ENCODE peak calls at places on chromosome 9, in nine cellular contexts. Z is A549, L is transverse colon, U is stomach, C is HepG2, V is sigmoid colon, R is ovary, I is H1, W is tibial nerve. E is an unnamed sample.
A peak's percentile ranks its signal among the peaks of the same experiment; 100 is the strongest.

GRCh38 chr9:96612966-96613589 is 6.6 kb downstream of the CDC14B start:
- DNase-seq in Z (no peak), L (no peak), U (no peak), C (no peak), V (no peak), R (no peak), I (no peak), W (no peak), E (no peak)

GRCh38 chr9:82695704-82696103 is 367.2 kb downstream of the RASEF start:
- DNase-seq in Z (no peak), L (no peak), U (no peak), C (no peak), V (no peak), R (no peak), I (no peak), W (no peak), E (no peak)

GRCh38 chr9:33129886-33130284 is 37.3 kb downstream of the B4GALT1 start:
- DNase-seq in Z (no peak), L (peak; percentile 57), U (no peak), C (no peak), V (peak; percentile 44), R (no peak), I (no peak), W (no peak), E (peak; percentile 32)

GRCh38 chr9:129312731-129313130 is 134.7 kb upstream of the IER5L start:
- DNase-seq in Z (no peak), L (no peak), U (no peak), C (no peak), V (peak; percentile 43), R (peak; percentile 26), I (no peak), W (no peak), E (peak; percentile 47)

GRCh38 chr9:23945897-23946296 is 119.9 kb upstream of the ELAVL2 start:
- DNase-seq in Z (no peak), L (no peak), U (no peak), C (no peak), V (no peak), R (no peak), I (no peak), W (no peak), E (no peak)

GRCh38 chr9:110303136-110303535 is 34.5 kb downstream of the TXNDC8 start:
- DNase-seq in Z (no peak), L (no peak), U (no peak), C (no peak), V (no peak), R (no peak), I (no peak), W (no peak), E (no peak)

GRCh38 chr9:137339045-137339444 is 37.0 kb upstream of the NRARP start:
- DNase-seq in Z (no peak), L (no peak), U (no peak), C (no peak), V (no peak), R (no peak), I (no peak), W (no peak), E (no peak)

GRCh38 chr9:68844623-68845612 is 139.9 kb downstream of the PIP5K1B start:
- DNase-seq in Z (peak; percentile 16), L (peak; percentile 51), U (peak; percentile 38), C (peak; percentile 25), V (no peak), R (no peak), I (no peak), W (peak; percentile 18), E (no peak)

GRCh38 chr9:16670791-16671190 is 199.7 kb downstream of the BNC2 start:
- DNase-seq in Z (no peak), L (no peak), U (no peak), C (no peak), V (no peak), R (no peak), I (no peak), W (no peak), E (no peak)

GRCh38 chr9:99184073-99184426 is 37.7 kb downstream of the ALG2 start:
- DNase-seq in Z (no peak), L (no peak), U (no peak), C (no peak), V (no peak), R (no peak), I (no peak), W (peak; percentile 18), E (no peak)

GRCh38 chr9:2085719-2086515 is 70.8 kb downstream of the SMARCA2 start:
- DNase-seq in Z (no peak), L (no peak), U (no peak), C (no peak), V (no peak), R (no peak), I (no peak), W (no peak), E (no peak)

GRCh38 chr9:109868722-109869121 is 88.7 kb downstream of the PALM2AKAP2 start:
- DNase-seq in Z (no peak), L (no peak), U (no peak), C (no peak), V (no peak), R (no peak), I (no peak), W (no peak), E (no peak)

GRCh38 chr9:117488659-117489058 is 73.8 kb upstream of the ASTN2 start:
- DNase-seq in Z (no peak), L (no peak), U (no peak), C (no peak), V (no peak), R (no peak), I (no peak), W (no peak), E (no peak)

GRCh38 chr9:117492476-117492875 is 77.6 kb upstream of the ASTN2 start:
- DNase-seq in Z (no peak), L (no peak), U (no peak), C (no peak), V (no peak), R (no peak), I (no peak), W (no peak), E (no peak)

GRCh38 chr9:117494401-117495130 is 79.7 kb upstream of the ASTN2 start:
- DNase-seq in Z (no peak), L (no peak), U (no peak), C (no peak), V (no peak), R (no peak), I (no peak), W (no peak), E (no peak)

GRCh38 chr9:117487555-117488175 is 72.8 kb upstream of the ASTN2 start:
- DNase-seq in Z (peak; percentile 44), L (peak; percentile 67), U (peak; percentile 81), C (peak; percentile 72), V (peak; percentile 74), R (peak; percentile 66), I (peak; percentile 82), W (peak; percentile 43), E (peak; percentile 82)

DNA sequence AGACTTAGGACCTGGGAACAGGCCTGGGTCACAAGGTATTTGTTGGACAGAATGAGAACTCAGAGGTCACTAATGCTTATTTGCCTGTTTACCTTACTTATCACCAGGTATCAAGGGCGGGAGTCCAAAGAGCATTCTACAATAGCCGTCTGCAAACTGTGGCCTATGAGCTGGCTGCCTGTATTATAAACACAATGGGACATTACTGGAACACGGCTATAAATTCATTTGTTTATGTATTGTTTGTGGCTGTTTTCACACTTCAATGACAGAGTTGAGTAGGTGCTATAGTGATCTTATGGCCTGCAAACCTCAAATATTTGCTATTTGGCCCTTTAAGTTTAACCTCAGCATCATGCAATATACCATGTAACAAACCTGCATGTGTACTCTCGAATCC is 76.6 kb upstream of the ASTN2 start:
- DNase-seq in Z (no peak), L (peak; percentile 39), U (peak; percentile 73), C (peak; percentile 88), V (no peak), R (no peak), I (no peak), W (no peak), E (no peak)
- TF ChIP-seq EP300 in Z (no peak), L (no peak), U (no peak), C (peak; percentile 60), V (no peak), R (no peak), I (no peak), W (no peak), E (no peak)

GRCh38 chr9:112712678-112713077 is 5.2 kb downstream of the INIP start:
- DNase-seq in Z (no peak), L (no peak), U (no peak), C (no peak), V (no peak), R (no peak), I (no peak), W (no peak), E (no peak)
- TF ChIP-seq EP300 in Z (no peak), L (no peak), U (no peak), C (no peak), V (no peak), R (no peak), I (no peak), W (no peak), E (no peak)

DNA sequence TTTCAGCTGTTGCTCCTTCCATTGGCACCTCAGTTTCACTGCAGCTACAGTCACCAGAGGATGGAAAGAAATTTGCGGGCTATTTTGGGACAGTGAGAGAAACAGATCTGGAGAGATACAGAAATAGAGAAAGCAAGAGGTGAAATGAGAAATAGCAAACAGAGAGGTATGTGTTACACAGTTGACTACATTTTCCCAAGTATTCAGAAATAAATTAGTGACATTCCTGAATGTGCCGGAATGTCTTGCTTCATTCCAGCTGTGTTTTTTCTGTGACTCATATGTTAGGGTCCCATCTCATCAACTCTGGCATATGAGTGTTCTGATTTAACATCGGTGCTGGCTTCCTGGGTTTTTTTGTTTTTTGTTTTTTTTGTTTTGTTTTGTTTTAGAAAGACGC is 63.8 kb upstream of the ZNF462 start:
- DNase-seq in Z (no peak), L (no peak), U (no peak), C (peak; percentile 2), V (no peak), R (no peak), I (no peak), W (no peak), E (no peak)
- TF ChIP-seq EP300 in Z (no peak), L (no peak), U (no peak), C (no peak), V (no peak), R (no peak), I (no peak), W (no peak), E (no peak)

DNA sequence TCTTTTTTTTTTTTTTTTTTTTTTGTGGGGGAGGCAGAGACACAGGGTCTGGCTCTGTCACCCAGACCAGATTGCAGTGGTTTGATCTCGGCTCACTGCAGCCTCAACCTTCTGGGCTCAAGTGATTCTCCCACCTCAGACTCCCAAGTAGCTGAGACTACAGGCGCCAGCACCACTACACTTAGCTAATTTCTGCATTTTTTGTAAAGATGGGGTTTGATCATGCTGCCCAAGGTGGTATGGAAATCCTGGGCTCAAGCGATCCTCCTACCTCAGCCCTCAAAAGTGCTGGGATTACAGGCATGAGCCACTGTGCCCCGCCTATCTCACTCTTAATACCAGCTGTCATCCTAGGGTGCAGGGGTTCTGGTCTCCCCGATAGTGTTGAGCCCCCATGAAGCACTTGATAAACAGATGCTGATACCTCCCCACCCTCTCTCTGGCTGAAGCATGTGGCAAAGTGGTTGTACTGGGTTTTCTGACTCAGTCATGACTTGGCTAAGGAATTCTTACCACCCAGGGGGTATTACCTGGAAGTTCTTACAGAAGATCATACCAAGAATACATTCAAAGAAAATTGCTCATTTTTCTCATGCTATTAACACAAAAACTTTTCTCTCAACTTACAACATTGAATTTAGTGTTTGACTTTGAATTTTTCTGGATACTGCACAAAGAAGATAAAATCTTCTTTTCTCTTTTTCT is 110.2 kb upstream of the DAPK1 start:
- DNase-seq in Z (no peak), L (no peak), U (no peak), C (no peak), V (no peak), R (no peak), I (no peak), W (no peak), E (no peak)
- TF ChIP-seq EP300 in Z (no peak), L (no peak), U (no peak), C (no peak), V (no peak), R (no peak), I (no peak), W (no peak), E (no peak)

GRCh38 chr9:81529556-81530193 is 159.7 kb downstream of the TLE1 start:
- DNase-seq in Z (peak; percentile 47), L (no peak), U (peak; percentile 60), C (peak; percentile 25), V (peak; percentile 70), R (no peak), I (no peak), W (no peak), E (no peak)
- TF ChIP-seq EP300 in Z (peak; percentile 51), L (no peak), U (no peak), C (no peak), V (no peak), R (no peak), I (no peak), W (no peak), E (no peak)

E was measured in suprapubic skin.